ENCODE peak calls at places on chromosomes 3 and 15, in five cellular contexts. N is mesendoderm, K is IMR-90, S is mesenchymal stem cell, R is neuronal stem cell. L is an unnamed sample.

GRCh38 chr15:92682772-92683510 is 27.4 kb upstream of the FAM174B start:
- DNase-seq in N (no peak), K (no peak), S (peak; percentile 47), R (no peak), L (peak; percentile 69)

GRCh38 chr3:123499316-123499715 is 50.4 kb upstream of the ADCY5 start:
- DNase-seq in N (no peak), K (peak; percentile 86), S (peak; percentile 43), R (no peak), L (no peak)

GRCh38 chr3:184426691-184427141 is 46.9 kb downstream of the CHRD start:
- DNase-seq in N (no peak), K (no peak), S (no peak), R (no peak), L (no peak)

GRCh38 chr3:177610677-177611654 is 413.7 kb upstream of the TBL1XR1 start:
- DNase-seq in N (no peak), K (peak; percentile 40), S (no peak), R (no peak), L (no peak)

GRCh38 chr3:44902628-44903027 is 28.2 kb downstream of the TGM4 start:
- DNase-seq in N (no peak), K (no peak), S (no peak), R (no peak), L (no peak)

GRCh38 chr3:146503459-146504202 is 34.3 kb upstream of the PLSCR2 start:
- DNase-seq in N (peak; percentile 71), K (peak; percentile 95), S (peak; percentile 94), R (no peak), L (peak; percentile 74)

GRCh38 chr3:122786067-122786466 is 7.6 kb downstream of the HSPBAP1 start:
- DNase-seq in N (no peak), K (peak; percentile 74), S (peak; percentile 35), R (no peak), L (peak; percentile 57)

GRCh38 chr15:51098331-51098619 is 3.6 kb upstream of the TNFAIP8L3 start:
- DNase-seq in N (no peak), K (no peak), S (no peak), R (no peak), L (no peak)

GRCh38 chr3:128503164-128503651 is 10.2 kb upstream of the GATA2 start:
- DNase-seq in N (peak; percentile 57), K (no peak), S (no peak), R (no peak), L (no peak)

GRCh38 chr3:29679967-29680366 is 399.1 kb downstream of the RBMS3 start:
- DNase-seq in N (no peak), K (no peak), S (no peak), R (no peak), L (no peak)

GRCh38 chr3:51371943-51372557 is 13.0 kb upstream of the MANF start:
- DNase-seq in N (peak; percentile 82), K (peak; percentile 76), S (peak; percentile 74), R (peak; percentile 71), L (peak; percentile 90)

GRCh38 chr3:29144361-29144760 is 136.5 kb upstream of the RBMS3 start:
- DNase-seq in N (no peak), K (no peak), S (no peak), R (no peak), L (no peak)

GRCh38 chr15:42710662-42711061 is 26.3 kb downstream of the CDAN1 start:
- DNase-seq in N (no peak), K (no peak), S (no peak), R (no peak), L (no peak)

DNA sequence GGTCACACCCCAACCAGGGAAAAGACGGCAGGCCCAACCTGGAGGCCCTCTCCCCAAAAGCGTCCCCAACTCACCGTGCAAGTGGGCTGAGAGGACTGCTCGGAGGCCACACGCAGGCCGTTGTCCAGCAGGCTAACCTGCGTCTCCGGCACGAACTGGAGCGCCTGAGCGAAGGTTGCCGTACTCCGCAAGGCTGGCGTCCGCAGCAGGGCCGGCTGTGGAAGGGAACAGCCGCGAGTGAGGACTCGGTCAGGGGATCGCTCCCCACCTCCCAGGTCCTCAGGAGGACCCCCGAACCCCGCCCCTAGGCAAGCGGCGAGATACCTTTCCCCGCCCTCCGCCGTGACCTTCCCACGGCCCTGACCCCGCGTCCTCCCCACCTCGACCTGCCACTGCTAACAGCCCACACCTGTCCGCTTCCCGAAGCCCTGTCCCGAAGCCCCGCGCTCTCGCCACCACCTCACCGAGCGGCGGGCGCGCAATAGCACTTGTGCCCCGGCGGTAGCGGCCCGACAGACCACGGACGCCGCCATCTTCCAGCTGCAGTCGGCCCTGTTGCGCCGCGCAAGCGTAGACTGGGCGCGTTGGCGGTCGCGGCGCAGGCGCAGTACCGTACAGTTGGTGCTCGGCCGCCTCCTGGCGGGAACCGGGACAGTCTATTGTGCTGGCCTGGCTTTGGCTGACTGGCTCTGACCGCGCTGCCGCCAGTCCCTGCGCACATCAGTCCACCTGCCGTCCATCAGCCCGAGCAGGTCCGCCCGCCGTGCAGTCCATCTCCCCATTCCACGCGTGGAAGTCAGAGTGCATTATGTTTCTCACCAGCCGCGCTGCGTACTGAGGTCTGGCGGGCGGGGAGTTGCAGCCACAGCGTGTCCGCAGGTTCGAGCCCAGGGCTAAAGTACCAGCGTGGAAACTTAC is at the start of gene UQCRC1:
- DNase-seq in N (peak; percentile 96), K (peak; percentile 90), S (peak; percentile 93), R (peak; percentile 94), L (peak; percentile 97)
- H2BK120ac ChIP-seq in N (no peak within 1 kb of the TSS), K (peak within 1 kb of the TSS; percentile 78), S (peak within 1 kb of the TSS; percentile 12), R (peak within 1 kb of the TSS; percentile 94), L (peak within 1 kb of the TSS; percentile 62)

GRCh38 chr15:68806220-68807105 is 14.2 kb downstream of the ANP32A start:
- DNase-seq in N (no peak), K (no peak), S (no peak), R (no peak), L (no peak)

GRCh38 chr15:68808091-68808490 is 12.6 kb downstream of the ANP32A start:
- DNase-seq in N (no peak), K (no peak), S (no peak), R (no peak), L (no peak)

GRCh38 chr15:68808770-68809169 is 11.9 kb downstream of the ANP32A start:
- DNase-seq in N (no peak), K (no peak), S (no peak), R (no peak), L (no peak)

GRCh38 chr15:68809517-68809916 is 11.2 kb downstream of the ANP32A start:
- DNase-seq in N (no peak), K (no peak), S (no peak), R (no peak), L (no peak)

DNA sequence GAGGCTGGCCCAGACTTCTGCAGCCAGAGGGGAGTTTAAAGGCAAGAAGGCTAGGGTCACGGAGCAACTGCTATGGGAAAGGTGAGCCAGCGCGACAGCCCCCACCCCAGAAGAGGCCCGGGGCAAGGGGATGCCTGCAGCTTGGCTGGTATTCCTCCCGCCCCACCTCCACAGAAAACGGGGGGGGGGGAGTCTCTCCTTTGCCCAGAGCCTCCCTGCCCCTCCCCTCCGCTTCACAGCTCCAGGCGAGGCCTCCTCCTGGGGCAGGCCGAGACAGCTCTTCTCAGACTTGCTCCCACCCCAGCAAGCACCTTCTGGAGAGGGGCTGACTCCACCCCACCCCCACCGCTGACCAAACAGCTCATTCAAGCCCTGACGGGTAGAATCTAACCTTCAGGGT is 13.4 kb downstream of the ANP32A start:
- DNase-seq in N (no peak), K (no peak), S (no peak), R (no peak), L (no peak)
- H3K79me1 ChIP-seq in N (peaks cover 48% of the 10 kb centered on the region), K (peaks cover 89% of the 10 kb centered on the region), S (peaks cover 41% of the 10 kb centered on the region), R (peaks cover 17% of the 10 kb centered on the region), L (no peaks in the 10 kb centered on the region)

GRCh38 chr3:13161021-13161759 is 88.0 kb upstream of the IQSEC1 start:
- DNase-seq in N (peak; percentile 63), K (no peak), S (no peak), R (no peak), L (no peak)
- H2BK120ac ChIP-seq in N (no peak overlapping the region), K (no peak overlapping the region), S (no peak overlapping the region), R (peak overlapping the region; percentile 70), L (no peak overlapping the region)

GRCh38 chr3:46958469-46959168 is 17.9 kb downstream of the CCDC12 start:
- DNase-seq in N (no peak), K (no peak), S (no peak), R (no peak), L (no peak)
- H3K79me1 ChIP-seq in N (peaks cover 52% of the 10 kb centered on the region), K (peaks cover 83% of the 10 kb centered on the region), S (no peaks in the 10 kb centered on the region), R (peaks cover 3% of the 10 kb centered on the region), L (peaks cover 4% of the 10 kb centered on the region)

DNA sequence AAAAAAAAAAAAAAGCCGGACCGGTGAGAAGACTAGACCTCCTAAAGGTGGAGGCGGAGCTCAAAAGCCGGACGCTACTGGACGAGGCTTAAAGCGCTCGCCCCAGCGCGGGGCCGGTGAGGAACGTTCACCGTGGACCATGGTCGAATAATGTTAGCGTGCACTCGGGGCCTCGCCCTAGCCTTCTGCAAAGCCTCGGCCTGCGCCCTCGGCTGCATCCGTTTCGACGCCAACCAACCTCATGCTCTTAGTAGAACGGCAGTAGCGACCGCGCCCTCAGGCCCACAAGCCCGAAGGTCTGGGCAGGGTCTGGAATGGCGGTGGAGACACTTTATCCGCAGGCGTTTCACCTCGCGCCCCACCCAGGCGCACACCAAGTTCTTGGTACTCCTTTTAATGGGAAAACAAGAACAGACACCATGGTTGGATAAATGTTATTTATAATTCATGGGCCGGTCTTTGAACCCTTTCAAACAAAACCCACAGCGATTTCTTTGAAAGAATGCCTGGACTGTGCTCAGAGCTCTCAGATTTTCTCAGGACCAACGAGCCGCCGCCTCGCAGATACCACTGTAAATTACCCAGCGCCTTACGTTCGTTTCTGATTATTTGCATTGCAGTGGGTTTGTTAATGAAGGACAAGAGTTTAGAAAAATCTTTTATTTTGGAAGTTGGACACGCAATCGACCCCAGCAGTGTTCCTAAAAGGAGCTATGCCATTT is 1.3 kb upstream of the ISL2 start:
- DNase-seq in N (peak; percentile 81), K (no peak), S (no peak), R (no peak), L (peak; percentile 53)
- H2BK120ac ChIP-seq in N (no peak overlapping the region), K (peak overlapping the region; percentile 84), S (no peak overlapping the region), R (no peak overlapping the region), L (no peak overlapping the region)

DNA sequence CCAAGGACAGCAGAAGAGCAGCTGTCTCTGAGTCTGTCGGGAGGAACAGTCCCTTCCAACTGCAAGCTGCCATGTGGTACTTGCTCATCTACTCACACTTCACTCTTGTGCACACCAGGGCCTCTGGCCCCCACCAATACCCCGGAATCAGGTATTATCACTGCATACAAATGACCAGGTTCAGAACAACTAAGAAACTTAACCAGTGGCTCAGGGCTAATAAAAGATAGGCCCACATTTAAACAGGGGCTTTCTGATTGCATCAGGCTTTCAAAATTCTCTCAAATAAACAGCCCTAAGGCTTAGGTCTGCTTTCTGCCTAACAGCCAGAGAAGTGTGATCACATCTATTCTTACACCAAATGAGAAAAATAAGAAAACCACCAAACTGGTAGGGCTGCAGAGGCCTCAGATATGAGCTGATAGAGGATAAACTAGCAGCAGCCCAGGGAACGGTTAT is 20.7 kb downstream of the CCDC12 start:
- DNase-seq in N (no peak), K (peak; percentile 42), S (peak; percentile 17), R (no peak), L (no peak)
- H3K79me1 ChIP-seq in N (peaks cover 57% of the 10 kb centered on the region), K (peaks cover 88% of the 10 kb centered on the region), S (peaks cover 4% of the 10 kb centered on the region), R (peaks cover 3% of the 10 kb centered on the region), L (peaks cover 3% of the 10 kb centered on the region)

DNA sequence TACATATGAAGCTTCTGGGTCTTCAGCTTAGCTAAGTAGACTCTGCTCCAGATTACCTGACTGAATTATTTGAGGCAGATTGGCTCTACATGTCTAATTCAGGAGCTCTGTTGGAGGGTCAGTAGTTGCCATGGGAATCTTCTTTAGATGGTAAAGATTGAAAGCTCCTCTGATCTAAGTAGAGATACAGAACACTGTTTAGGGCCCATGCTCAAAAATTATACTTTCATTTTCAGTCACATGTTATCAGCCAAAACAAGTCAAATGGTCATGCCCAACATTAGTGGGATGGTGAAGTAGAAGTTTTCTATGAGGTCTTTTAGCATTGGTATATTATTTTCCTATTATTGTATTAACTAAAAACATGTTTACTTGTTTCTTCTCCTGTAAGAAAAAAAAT is 1476.9 kb downstream of the OTOL1 start:
- DNase-seq in N (no peak), K (no peak), S (no peak), R (no peak), L (no peak)
- H2BK120ac ChIP-seq in N (no peak overlapping the region), K (no peak overlapping the region), S (no peak overlapping the region), R (no peak overlapping the region), L (no peak overlapping the region)

GRCh38 chr15:63969652-63970421 is 76.4 kb downstream of the DAPK2 start:
- DNase-seq in N (no peak), K (no peak), S (no peak), R (no peak), L (no peak)
- H3K79me1 ChIP-seq in N (no peaks in the 10 kb centered on the region), K (no peaks in the 10 kb centered on the region), S (no peaks in the 10 kb centered on the region), R (no peaks in the 10 kb centered on the region), L (no peaks in the 10 kb centered on the region)

L was measured in trophoblast cell.